ENCODE peak calls at places on chromosomes 13 and 19, in six cellular contexts. I is dorsolateral prefrontal cortex, H is uterus, Y is thyroid gland, O is neural progenitor cell, X is Peyer's patch. U is an unnamed sample.

GRCh38 chr19:14033946-14034345 is 2.4 kb downstream of the IL27RA start:
- DNase-seq in I (no peak), H (no peak), Y (no peak), O (no peak), X (no peak), U (no peak)

GRCh38 chr19:50909240-50910070 is 1.7 kb downstream of the KLK4 start:
- DNase-seq in I (no peak), H (no peak), Y (peak; percentile 76), O (peak; percentile 96), X (peak; percentile 81), U (no peak)

GRCh38 chr19:35019144-35019543 is 11.1 kb upstream of the SCN1B start:
- DNase-seq in I (no peak), H (no peak), Y (no peak), O (no peak), X (no peak), U (no peak)

GRCh38 chr13:23202383-23202782 is 21.6 kb downstream of the SGCG start:
- DNase-seq in I (no peak), H (no peak), Y (no peak), O (no peak), X (no peak), U (no peak)

GRCh38 chr19:10061717-10062310 is 24.3 kb upstream of the SHFL start:
- DNase-seq in I (no peak), H (no peak), Y (no peak), O (peak; percentile 71), X (no peak), U (no peak)

GRCh38 chr19:16886305-16886880 is 2.4 kb upstream of the F2RL3 start:
- DNase-seq in I (no peak), H (peak; percentile 40), Y (peak; percentile 40), O (no peak), X (peak; percentile 77), U (no peak)

GRCh38 chr19:48678201-48678600 is 5.4 kb upstream of the NTN5 start:
- DNase-seq in I (no peak), H (no peak), Y (no peak), O (no peak), X (peak; percentile 86), U (no peak)

GRCh38 chr13:38045278-38046048 is 175.9 kb upstream of the TRPC4 start:
- DNase-seq in I (no peak), H (no peak), Y (no peak), O (peak; percentile 52), X (no peak), U (no peak)

GRCh38 chr13:50152655-50153309 is 137.5 kb downstream of the KCNRG start:
- DNase-seq in I (no peak), H (no peak), Y (no peak), O (no peak), X (no peak), U (no peak)

GRCh38 chr13:98483636-98484288 is 93.1 kb downstream of the STK24 start:
- DNase-seq in I (no peak), H (no peak), Y (no peak), O (no peak), X (no peak), U (no peak)

GRCh38 chr19:17402982-17403855 is 2.2 kb downstream of the BST2 start:
- DNase-seq in I (no peak), H (no peak), Y (no peak), O (peak; percentile 93), X (no peak), U (peak; percentile 67)

GRCh38 chr13:33639158-33639557 is 178.8 kb upstream of the RFC3 start:
- DNase-seq in I (no peak), H (peak; percentile 76), Y (no peak), O (no peak), X (peak; percentile 59), U (no peak)

GRCh38 chr13:95296326-95296939 is 4.8 kb downstream of the ABCC4 start:
- DNase-seq in I (no peak), H (no peak), Y (peak; percentile 58), O (peak; percentile 65), X (peak; percentile 77), U (no peak)

GRCh38 chr19:43957891-43958290 is 6.9 kb downstream of the ZNF221 start:
- DNase-seq in I (no peak), H (no peak), Y (no peak), O (no peak), X (no peak), U (no peak)

GRCh38 chr19:9149976-9150375 is 9.8 kb downstream of the ZNF317 start:
- DNase-seq in I (no peak), H (no peak), Y (no peak), O (no peak), X (no peak), U (no peak)

GRCh38 chr13:21800847-21801616 is 130.2 kb downstream of the FGF9 start:
- DNase-seq in I (no peak), H (no peak), Y (no peak), O (no peak), X (no peak), U (no peak)

GRCh38 chr13:47215741-47216140 is 318.9 kb upstream of the HTR2A start:
- DNase-seq in I (no peak), H (no peak), Y (no peak), O (no peak), X (no peak), U (no peak)

GRCh38 chr13:106234656-106235055 is 300.8 kb downstream of the EFNB2 start:
- DNase-seq in I (no peak), H (no peak), Y (no peak), O (peak; percentile 8), X (no peak), U (no peak)

GRCh38 chr13:94431569-94431968 is 47.9 kb downstream of the DCT start:
- DNase-seq in I (no peak), H (no peak), Y (no peak), O (no peak), X (no peak), U (no peak)

GRCh38 chr19:51719251-51719901 is 4.4 kb downstream of the HAS1 start:
- DNase-seq in I (peak; percentile 38), H (no peak), Y (no peak), O (peak; percentile 43), X (no peak), U (no peak)

GRCh38 chr19:35144600-35145436 is 1.8 kb downstream of the FXYD7 start:
- DNase-seq in I (peak; percentile 59), H (no peak), Y (peak; percentile 34), O (peak; percentile 89), X (peak; percentile 83), U (no peak)

GRCh38 chr13:49560270-49561063 is 24.9 kb downstream of the RCBTB1 start:
- DNase-seq in I (no peak), H (no peak), Y (no peak), O (peak; percentile 11), X (no peak), U (no peak)

GRCh38 chr13:45393941-45394570 is 24.1 kb downstream of the SLC25A30 start:
- DNase-seq in I (peak; percentile 46), H (no peak), Y (peak; percentile 65), O (peak; percentile 74), X (peak; percentile 77), U (no peak)

GRCh38 chr13:111210945-111211469 is 95.9 kb downstream of the ARHGEF7 start:
- DNase-seq in I (no peak), H (no peak), Y (no peak), O (no peak), X (no peak), U (no peak)

GRCh38 chr19:33373701-33374405 is at the start of gene CEBPG:
- DNase-seq in I (no peak), H (peak; percentile 67), Y (peak; percentile 62), O (peak; percentile 73), X (peak; percentile 70), U (peak; percentile 62)

GRCh38 chr13:31331051-31331450 is 131.3 kb downstream of the B3GLCT start:
- DNase-seq in I (no peak), H (no peak), Y (no peak), O (no peak), X (no peak), U (no peak)

GRCh38 chr13:31334547-31334946 is 134.8 kb downstream of the B3GLCT start:
- DNase-seq in I (no peak), H (no peak), Y (no peak), O (no peak), X (no peak), U (no peak)

GRCh38 chr13:31334994-31335549 is 135.3 kb downstream of the B3GLCT start:
- DNase-seq in I (no peak), H (no peak), Y (no peak), O (no peak), X (no peak), U (no peak)
- H3K27ac ChIP-seq in I (no peak overlapping the region), H (no peak overlapping the region), Y (no peak overlapping the region), O (no peak overlapping the region), X (no peak overlapping the region), U (no peak overlapping the region)

GRCh38 chr13:27774651-27775050 is 17.6 kb upstream of the GSX1 start:
- DNase-seq in I (no peak), H (no peak), Y (no peak), O (no peak), X (no peak), U (no peak)

GRCh38 chr13:27775943-27776342 is 16.3 kb upstream of the GSX1 start:
- DNase-seq in I (no peak), H (no peak), Y (no peak), O (peak; percentile 66), X (no peak), U (no peak)

GRCh38 chr13:27772651-27773425 is 19.4 kb upstream of the GSX1 start:
- DNase-seq in I (no peak), H (no peak), Y (no peak), O (no peak), X (no peak), U (no peak)

GRCh38 chr13:27774169-27774568 is 18.1 kb upstream of the GSX1 start:
- DNase-seq in I (no peak), H (no peak), Y (no peak), O (no peak), X (no peak), U (no peak)

DNA sequence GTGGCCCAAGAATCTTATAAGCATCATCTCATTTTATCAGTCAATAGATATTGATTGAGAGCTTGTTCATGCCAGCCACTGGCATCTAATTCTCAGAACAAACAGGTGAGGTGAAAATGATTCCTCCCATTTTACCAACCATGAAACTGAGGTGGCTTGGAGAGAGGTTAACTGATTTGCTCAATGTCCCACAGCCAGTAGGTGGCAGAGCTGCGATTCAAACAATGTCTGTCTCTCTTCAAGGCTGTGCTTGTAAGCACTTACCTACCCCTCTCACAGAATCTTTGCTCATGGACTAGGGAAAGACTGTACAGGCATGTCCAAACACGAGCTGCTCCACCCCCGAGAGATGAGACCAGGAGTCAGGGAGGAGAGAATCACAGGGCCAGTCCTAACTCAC is 21.5 kb upstream of the GSX1 start:
- DNase-seq in I (no peak), H (no peak), Y (no peak), O (peak; percentile 56), X (peak; percentile 69), U (no peak)
- TF ChIP-seq CTCF in I (peak; percentile 20), H (no peak), Y (no peak), O (peak; percentile 63), X (peak; percentile 63), U (peak; percentile 56)

DNA sequence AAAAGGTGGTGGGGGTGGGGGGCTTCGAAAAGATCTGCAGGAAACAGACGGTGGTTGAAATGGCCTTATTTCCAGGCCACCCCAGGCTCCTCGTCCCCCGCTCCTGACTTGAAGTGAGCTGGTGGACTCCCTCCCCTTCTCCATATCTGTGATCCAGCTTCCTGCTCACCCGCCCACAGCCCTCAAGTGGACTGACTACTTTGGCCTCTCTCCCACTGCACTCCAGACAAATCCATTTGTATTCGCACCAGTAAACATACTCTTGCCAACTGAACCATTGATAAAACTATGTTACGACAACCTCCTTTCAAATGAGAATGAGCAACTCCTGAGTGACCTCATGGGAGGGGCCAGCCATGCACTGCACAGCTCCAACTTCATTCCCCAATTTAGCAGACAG is 259.4 kb downstream of the COL4A1 start:
- DNase-seq in I (peak; percentile 11), H (peak; percentile 55), Y (peak; percentile 95), O (no peak), X (no peak), U (no peak)
- H3K27ac ChIP-seq in I (no peak overlapping the region), H (no peak overlapping the region), Y (peak overlapping the region; percentile 79), O (no peak overlapping the region), X (no peak overlapping the region), U (no peak overlapping the region)

GRCh38 chr19:45154064-45154827 is 6.5 kb downstream of the NKPD1 start:
- DNase-seq in I (no peak), H (no peak), Y (no peak), O (no peak), X (no peak), U (no peak)
- TF ChIP-seq CTCF in I (no peak), H (no peak), Y (no peak), O (no peak), X (no peak), U (no peak)

U was measured in CD4-positive, alpha-beta T cell.